ENCODE peak calls at places on chromosomes 7 and 10, in five cellular contexts. One of them, this sample, is unnamed.

GRCh38 chr10:14553434-14553833 is 221.3 kb downstream of the FAM107B start:
- DNase-seq in GM23338: no peak
- DNase-seq in osteocyte: no peak
- DNase-seq in AG04450: no peak
- DNase-seq in Caki2: no peak
- DNase-seq in this sample: no peak

GRCh38 chr7:479115-479947 is 40.3 kb downstream of the PDGFA start:
- DNase-seq in GM23338: no peak
- DNase-seq in osteocyte: no peak
- DNase-seq in AG04450: no peak
- DNase-seq in Caki2: no peak
- DNase-seq in this sample: no peak

GRCh38 chr7:126818393-126819196 is 434.1 kb downstream of the GRM8 start:
- DNase-seq in GM23338: no peak
- DNase-seq in osteocyte: no peak
- DNase-seq in AG04450: no peak
- DNase-seq in Caki2: no peak
- DNase-seq in this sample: no peak

GRCh38 chr10:47379901-47380300 is 4.2 kb downstream of the ZNF488 start:
- DNase-seq in GM23338: no peak
- DNase-seq in osteocyte: no peak
- DNase-seq in AG04450: no peak
- DNase-seq in Caki2: no peak
- DNase-seq in this sample: no peak

GRCh38 chr10:25689346-25690095 is 244.5 kb upstream of the MYO3A start:
- DNase-seq in GM23338: no peak
- DNase-seq in osteocyte: no peak
- DNase-seq in AG04450: no peak
- DNase-seq in Caki2: no peak
- DNase-seq in this sample: no peak

GRCh38 chr10:79475119-79475653 is 29.8 kb upstream of the ZCCHC24 start:
- DNase-seq in GM23338: no peak
- DNase-seq in osteocyte: no peak
- DNase-seq in AG04450: no peak
- DNase-seq in Caki2: no peak
- DNase-seq in this sample: peak

GRCh38 chr10:117094856-117095255 is 43.2 kb downstream of the VAX1 start:
- DNase-seq in GM23338: peak
- DNase-seq in osteocyte: no peak
- DNase-seq in AG04450: no peak
- DNase-seq in Caki2: no peak
- DNase-seq in this sample: no peak

GRCh38 chr7:144824360-144824759 is 11.5 kb downstream of the TPK1 start:
- DNase-seq in GM23338: no peak
- DNase-seq in osteocyte: no peak
- DNase-seq in AG04450: peak
- DNase-seq in Caki2: peak
- DNase-seq in this sample: no peak

GRCh38 chr7:129777195-129777844 is 165.8 kb downstream of the NRF1 start:
- DNase-seq in GM23338: peak
- DNase-seq in osteocyte: no peak
- DNase-seq in AG04450: no peak
- DNase-seq in Caki2: no peak
- DNase-seq in this sample: no peak

GRCh38 chr7:157012113-157012547 is 1.7 kb upstream of the MNX1 start:
- DNase-seq in GM23338: no peak
- DNase-seq in osteocyte: no peak
- DNase-seq in AG04450: no peak
- DNase-seq in Caki2: no peak
- DNase-seq in this sample: no peak